ENCODE peak calls at places on chromosomes 7 and 10, in five cellular contexts. One of them, this sample, is unnamed.

GRCh38 chr7:157418204-157419029 is 81.6 kb downstream of the DNAJB6 start:
- DNase-seq in RWPE1: no peak
- DNase-seq in cardiac muscle cell: no peak
- DNase-seq in IMR-90: no peak
- DNase-seq in PC-9: no peak
- DNase-seq in this sample: no peak

GRCh38 chr10:21083861-21084260 is 186.8 kb upstream of the NEBL start:
- DNase-seq in RWPE1: peak
- DNase-seq in cardiac muscle cell: no peak
- DNase-seq in IMR-90: no peak
- DNase-seq in PC-9: peak
- DNase-seq in this sample: no peak

GRCh38 chr10:132396495-132397035 is 435 bp upstream of the PWWP2B start:
- DNase-seq in RWPE1: peak
- DNase-seq in cardiac muscle cell: peak
- DNase-seq in IMR-90: peak
- DNase-seq in PC-9: peak
- DNase-seq in this sample: no peak

GRCh38 chr7:4815609-4816418 is 40.4 kb downstream of the AP5Z1 start:
- DNase-seq in RWPE1: no peak
- DNase-seq in cardiac muscle cell: no peak
- DNase-seq in IMR-90: no peak
- DNase-seq in PC-9: no peak
- DNase-seq in this sample: no peak

GRCh38 chr7:32937344-32938174 is 19.7 kb upstream of the FKBP9 start:
- DNase-seq in RWPE1: no peak
- DNase-seq in cardiac muscle cell: peak
- DNase-seq in IMR-90: peak
- DNase-seq in PC-9: no peak
- DNase-seq in this sample: no peak

GRCh38 chr10:77328272-77328816 is 309.3 kb downstream of the KCNMA1 start:
- DNase-seq in RWPE1: peak
- DNase-seq in cardiac muscle cell: peak
- DNase-seq in IMR-90: peak
- DNase-seq in PC-9: peak
- DNase-seq in this sample: no peak

GRCh38 chr10:5723692-5724091 is 39.1 kb downstream of the TASOR2 start:
- DNase-seq in RWPE1: no peak
- DNase-seq in cardiac muscle cell: no peak
- DNase-seq in IMR-90: no peak
- DNase-seq in PC-9: no peak
- DNase-seq in this sample: no peak

GRCh38 chr10:88791924-88792323 is 10.6 kb upstream of the LIPM start:
- DNase-seq in RWPE1: peak
- DNase-seq in cardiac muscle cell: peak
- DNase-seq in IMR-90: peak
- DNase-seq in PC-9: no peak
- DNase-seq in this sample: peak

GRCh38 chr10:23094786-23095403 is 484 bp upstream of the MSRB2 start:
- DNase-seq in RWPE1: no peak
- DNase-seq in cardiac muscle cell: no peak
- DNase-seq in IMR-90: peak
- DNase-seq in PC-9: no peak
- DNase-seq in this sample: no peak

GRCh38 chr7:77759294-77759889 is 38.8 kb downstream of the TMEM60 start:
- DNase-seq in RWPE1: peak
- DNase-seq in cardiac muscle cell: peak
- DNase-seq in IMR-90: peak
- DNase-seq in PC-9: peak
- DNase-seq in this sample: peak

GRCh38 chr7:14988941-14989340 is 86.4 kb upstream of the DGKB start:
- DNase-seq in RWPE1: no peak
- DNase-seq in cardiac muscle cell: peak
- DNase-seq in IMR-90: no peak
- DNase-seq in PC-9: no peak
- DNase-seq in this sample: no peak

GRCh38 chr7:96284838-96285237 is 37.1 kb downstream of the SLC25A13 start:
- DNase-seq in RWPE1: no peak
- DNase-seq in cardiac muscle cell: no peak
- DNase-seq in IMR-90: no peak
- DNase-seq in PC-9: no peak
- DNase-seq in this sample: no peak

GRCh38 chr7:46830-47140 is 145.6 kb upstream of the FAM20C start:
- DNase-seq in RWPE1: no peak
- DNase-seq in cardiac muscle cell: no peak
- DNase-seq in IMR-90: no peak
- DNase-seq in PC-9: no peak
- DNase-seq in this sample: no peak

GRCh38 chr10:131442271-131442670 is 130.8 kb upstream of the TCERG1L start:
- DNase-seq in RWPE1: no peak
- DNase-seq in cardiac muscle cell: no peak
- DNase-seq in IMR-90: no peak
- DNase-seq in PC-9: no peak
- DNase-seq in this sample: no peak

GRCh38 chr7:92813390-92814024 is 22.9 kb downstream of the CDK6 start:
- DNase-seq in RWPE1: no peak
- DNase-seq in cardiac muscle cell: no peak
- DNase-seq in IMR-90: peak
- DNase-seq in PC-9: no peak
- DNase-seq in this sample: no peak

GRCh38 chr10:36725581-36726520 is 399.5 kb upstream of the ANKRD30A start:
- DNase-seq in RWPE1: peak
- DNase-seq in cardiac muscle cell: peak
- DNase-seq in IMR-90: peak
- DNase-seq in PC-9: peak
- DNase-seq in this sample: peak

GRCh38 chr7:24075426-24075810 is 208.6 kb upstream of the NPY start:
- DNase-seq in RWPE1: peak
- DNase-seq in cardiac muscle cell: no peak
- DNase-seq in IMR-90: no peak
- DNase-seq in PC-9: no peak
- DNase-seq in this sample: no peak

GRCh38 chr10:114026189-114027040 is 17.3 kb upstream of the ADRB1 start:
- DNase-seq in RWPE1: peak
- DNase-seq in cardiac muscle cell: no peak
- DNase-seq in IMR-90: peak
- DNase-seq in PC-9: peak
- DNase-seq in this sample: peak

GRCh38 chr10:132850246-132850645 is 64.3 kb upstream of the NKX6-2 start:
- DNase-seq in RWPE1: no peak
- DNase-seq in cardiac muscle cell: no peak
- DNase-seq in IMR-90: no peak
- DNase-seq in PC-9: no peak
- DNase-seq in this sample: no peak

GRCh38 chr7:112112822-112113255 is 93.4 kb downstream of the DOCK4 start:
- DNase-seq in RWPE1: peak
- DNase-seq in cardiac muscle cell: no peak
- DNase-seq in IMR-90: peak
- DNase-seq in PC-9: no peak
- DNase-seq in this sample: peak

GRCh38 chr7:40232242-40232929 is 97.6 kb downstream of the SUGCT start:
- DNase-seq in RWPE1: peak
- DNase-seq in cardiac muscle cell: peak
- DNase-seq in IMR-90: peak
- DNase-seq in PC-9: peak
- DNase-seq in this sample: peak

GRCh38 chr10:112827951-112828350 is 122.1 kb upstream of the TCF7L2 start:
- DNase-seq in RWPE1: peak
- DNase-seq in cardiac muscle cell: no peak
- DNase-seq in IMR-90: peak
- DNase-seq in PC-9: no peak
- DNase-seq in this sample: no peak

GRCh38 chr7:92417913-92418312 is 29.4 kb upstream of the GATAD1 start:
- DNase-seq in RWPE1: no peak
- DNase-seq in cardiac muscle cell: peak
- DNase-seq in IMR-90: no peak
- DNase-seq in PC-9: no peak
- DNase-seq in this sample: no peak

GRCh38 chr10:124975977-124976514 is 34.1 kb downstream of the ZRANB1 start:
- DNase-seq in RWPE1: no peak
- DNase-seq in cardiac muscle cell: no peak
- DNase-seq in IMR-90: no peak
- DNase-seq in PC-9: no peak
- DNase-seq in this sample: no peak

GRCh38 chr7:155003215-155003999 is 483 bp upstream of the PAXIP1 start:
- DNase-seq in RWPE1: peak
- DNase-seq in cardiac muscle cell: peak
- DNase-seq in IMR-90: peak
- DNase-seq in PC-9: peak
- DNase-seq in this sample: peak

GRCh38 chr7:7761340-7761973 is 43.0 kb upstream of the RPA3 start:
- DNase-seq in RWPE1: peak
- DNase-seq in cardiac muscle cell: no peak
- DNase-seq in IMR-90: peak
- DNase-seq in PC-9: no peak
- DNase-seq in this sample: no peak

GRCh38 chr7:51459809-51460208 is 143.2 kb upstream of the COBL start:
- DNase-seq in RWPE1: no peak
- DNase-seq in cardiac muscle cell: no peak
- DNase-seq in IMR-90: no peak
- DNase-seq in PC-9: no peak
- DNase-seq in this sample: no peak
- TF ChIP-seq CTCF in RWPE1: no peak
- TF ChIP-seq CTCF in cardiac muscle cell: no peak
- TF ChIP-seq CTCF in IMR-90: no peak
- TF ChIP-seq CTCF in PC-9: peak
- TF ChIP-seq CTCF in this sample: no peak

GRCh38 chr10:60334991-60335390 is 54.7 kb downstream of the ANK3 start:
- DNase-seq in RWPE1: no peak
- DNase-seq in cardiac muscle cell: no peak
- DNase-seq in IMR-90: no peak
- DNase-seq in PC-9: no peak
- DNase-seq in this sample: peak

GRCh38 chr10:60336901-60337630 is 52.6 kb downstream of the ANK3 start:
- DNase-seq in RWPE1: no peak
- DNase-seq in cardiac muscle cell: no peak
- DNase-seq in IMR-90: no peak
- DNase-seq in PC-9: no peak
- DNase-seq in this sample: no peak

GRCh38 chr10:60338002-60338564 is 51.6 kb downstream of the ANK3 start:
- DNase-seq in RWPE1: no peak
- DNase-seq in cardiac muscle cell: no peak
- DNase-seq in IMR-90: no peak
- DNase-seq in PC-9: no peak
- DNase-seq in this sample: no peak

GRCh38 chr10:60331886-60332285 is 57.8 kb downstream of the ANK3 start:
- DNase-seq in RWPE1: no peak
- DNase-seq in cardiac muscle cell: no peak
- DNase-seq in IMR-90: no peak
- DNase-seq in PC-9: no peak
- DNase-seq in this sample: no peak

DNA sequence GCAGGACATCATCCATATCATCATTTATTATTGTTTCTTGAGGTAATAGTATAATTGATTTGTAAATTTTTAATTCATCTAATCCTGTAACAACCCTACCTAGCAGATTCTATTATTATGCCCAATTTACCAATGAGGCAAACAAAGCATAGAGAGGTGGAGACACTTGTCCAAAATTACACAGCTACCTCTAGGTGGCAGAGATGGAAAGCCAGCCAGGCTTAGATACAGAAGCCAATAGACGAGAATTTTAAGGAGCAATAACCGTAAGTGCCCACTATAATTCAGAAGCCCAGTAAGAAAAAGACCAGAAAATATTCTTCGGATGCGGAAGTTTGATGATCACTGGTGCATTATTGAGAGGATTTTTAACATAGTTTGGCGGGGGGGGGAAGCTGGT is 54.0 kb downstream of the ANK3 start:
- DNase-seq in RWPE1: no peak
- DNase-seq in cardiac muscle cell: no peak
- DNase-seq in IMR-90: no peak
- DNase-seq in PC-9: no peak
- DNase-seq in this sample: no peak
- TF ChIP-seq CTCF in RWPE1: no peak
- TF ChIP-seq CTCF in cardiac muscle cell: peak
- TF ChIP-seq CTCF in IMR-90: no peak
- TF ChIP-seq CTCF in PC-9: peak
- TF ChIP-seq CTCF in this sample: peak

GRCh38 chr7:107661081-107661864 is 645 bp downstream of the SLC26A4 start:
- DNase-seq in RWPE1: peak
- DNase-seq in cardiac muscle cell: peak
- DNase-seq in IMR-90: peak
- DNase-seq in PC-9: peak
- DNase-seq in this sample: no peak
- TF ChIP-seq CTCF in RWPE1: peak
- TF ChIP-seq CTCF in cardiac muscle cell: peak
- TF ChIP-seq CTCF in IMR-90: no peak
- TF ChIP-seq CTCF in PC-9: no peak
- TF ChIP-seq CTCF in this sample: peak

GRCh38 chr7:45581271-45581780 is 7.2 kb downstream of the ADCY1 start:
- DNase-seq in RWPE1: no peak
- DNase-seq in cardiac muscle cell: no peak
- DNase-seq in IMR-90: no peak
- DNase-seq in PC-9: no peak
- DNase-seq in this sample: no peak

GRCh38 chr7:45579386-45579785 is 5.2 kb downstream of the ADCY1 start:
- DNase-seq in RWPE1: no peak
- DNase-seq in cardiac muscle cell: no peak
- DNase-seq in IMR-90: no peak
- DNase-seq in PC-9: no peak
- DNase-seq in this sample: no peak

GRCh38 chr7:45582136-45582742 is 8.1 kb downstream of the ADCY1 start:
- DNase-seq in RWPE1: no peak
- DNase-seq in cardiac muscle cell: no peak
- DNase-seq in IMR-90: no peak
- DNase-seq in PC-9: no peak
- DNase-seq in this sample: no peak

GRCh38 chr7:45578467-45578866 is 4.3 kb downstream of the ADCY1 start:
- DNase-seq in RWPE1: no peak
- DNase-seq in cardiac muscle cell: no peak
- DNase-seq in IMR-90: no peak
- DNase-seq in PC-9: no peak
- DNase-seq in this sample: no peak

DNA sequence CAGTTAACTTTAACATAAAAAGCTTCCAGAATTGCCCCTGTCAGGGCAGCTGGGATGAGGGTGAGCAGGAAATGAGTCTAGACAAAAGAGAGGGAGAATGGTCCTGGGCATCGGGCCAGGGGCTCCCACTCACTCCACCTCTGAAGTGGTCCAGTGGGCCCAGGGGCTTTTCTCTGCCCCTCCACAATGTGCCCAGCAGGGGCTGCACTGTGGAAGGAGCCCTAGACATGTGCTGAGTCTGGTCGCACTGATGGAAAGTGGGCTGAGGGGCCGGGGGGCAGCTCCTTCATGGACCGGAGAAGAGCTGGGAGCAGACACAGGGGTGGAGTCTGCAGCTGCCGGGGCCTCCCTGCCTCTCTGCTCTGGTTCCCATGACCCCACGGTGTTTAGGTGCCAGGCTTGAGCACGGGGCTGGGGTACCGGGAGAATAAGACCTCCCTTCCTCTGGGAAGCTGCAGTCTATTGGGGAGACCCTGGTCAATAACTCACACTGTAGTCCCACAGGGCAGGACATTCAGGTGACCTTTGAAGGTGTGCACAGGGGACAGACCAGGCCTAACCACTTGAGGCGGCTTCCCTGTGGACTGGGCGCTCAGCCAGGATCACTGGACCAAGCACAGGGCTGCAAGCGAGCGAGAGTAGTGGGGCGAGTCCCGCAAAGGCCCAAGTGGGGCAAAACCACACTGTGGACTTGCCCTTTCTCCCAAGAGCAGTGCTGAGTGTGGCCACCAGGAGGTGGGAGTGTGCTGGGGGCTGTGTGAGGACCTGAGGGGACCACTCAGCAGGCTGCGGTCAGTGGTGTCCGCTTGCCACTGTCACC is 6.1 kb downstream of the ADCY1 start:
- DNase-seq in RWPE1: no peak
- DNase-seq in cardiac muscle cell: no peak
- DNase-seq in IMR-90: no peak
- DNase-seq in PC-9: no peak
- DNase-seq in this sample: no peak
- TF ChIP-seq CTCF in RWPE1: no peak
- TF ChIP-seq CTCF in cardiac muscle cell: peak
- TF ChIP-seq CTCF in IMR-90: peak
- TF ChIP-seq CTCF in PC-9: peak
- TF ChIP-seq CTCF in this sample: peak

This sample was measured in brain microvascular endothelial cell.